ENCODE peak calls at places on chromosomes 5 and 9, in seven cellular contexts. One of them, this sample, is unnamed.
A peak's percentile ranks its signal among the peaks of the same experiment; 100 is the strongest.

GRCh38 chr9:135048046-135048757 is 39.3 kb upstream of the OLFM1 start:
- DNase-seq in NCI-H82: no peak
- DNase-seq in stimulated activated naive CD4-positive, alpha-beta T cell treated with Interleukin-2 at 50 U/mL for 16 hours: no peak
- DNase-seq in bronchial epithelial cell: no peak
- DNase-seq in HTR-8/SVneo: no peak
- DNase-seq in NCI-H1105: no peak
- DNase-seq in HS-27A: no peak
- DNase-seq in this sample: no peak

GRCh38 chr5:13478831-13479465 is 465.5 kb downstream of the DNAH5 start:
- DNase-seq in NCI-H82: peak; percentile 60
- DNase-seq in stimulated activated naive CD4-positive, alpha-beta T cell treated with Interleukin-2 at 50 U/mL for 16 hours: no peak
- DNase-seq in bronchial epithelial cell: peak; percentile 64
- DNase-seq in HTR-8/SVneo: peak; percentile 64
- DNase-seq in NCI-H1105: peak; percentile 57
- DNase-seq in HS-27A: peak; percentile 63
- DNase-seq in this sample: no peak

GRCh38 chr5:31492824-31493223 is 39.1 kb downstream of the DROSHA start:
- DNase-seq in NCI-H82: no peak
- DNase-seq in stimulated activated naive CD4-positive, alpha-beta T cell treated with Interleukin-2 at 50 U/mL for 16 hours: no peak
- DNase-seq in bronchial epithelial cell: peak; percentile 19
- DNase-seq in HTR-8/SVneo: no peak
- DNase-seq in NCI-H1105: no peak
- DNase-seq in HS-27A: no peak
- DNase-seq in this sample: no peak

GRCh38 chr5:37214550-37214949 is 34.6 kb downstream of the CPLANE1 start:
- DNase-seq in NCI-H82: no peak
- DNase-seq in stimulated activated naive CD4-positive, alpha-beta T cell treated with Interleukin-2 at 50 U/mL for 16 hours: no peak
- DNase-seq in bronchial epithelial cell: no peak
- DNase-seq in HTR-8/SVneo: no peak
- DNase-seq in NCI-H1105: no peak
- DNase-seq in HS-27A: no peak
- DNase-seq in this sample: no peak

GRCh38 chr5:153777681-153778080 is 261.0 kb downstream of the FAM114A2 start:
- DNase-seq in NCI-H82: no peak
- DNase-seq in stimulated activated naive CD4-positive, alpha-beta T cell treated with Interleukin-2 at 50 U/mL for 16 hours: no peak
- DNase-seq in bronchial epithelial cell: no peak
- DNase-seq in HTR-8/SVneo: no peak
- DNase-seq in NCI-H1105: no peak
- DNase-seq in HS-27A: no peak
- DNase-seq in this sample: no peak

GRCh38 chr9:136437839-136438547 is 1.7 kb downstream of the INPP5E start:
- DNase-seq in NCI-H82: no peak
- DNase-seq in stimulated activated naive CD4-positive, alpha-beta T cell treated with Interleukin-2 at 50 U/mL for 16 hours: no peak
- DNase-seq in bronchial epithelial cell: peak; percentile 11
- DNase-seq in HTR-8/SVneo: no peak
- DNase-seq in NCI-H1105: no peak
- DNase-seq in HS-27A: no peak
- DNase-seq in this sample: no peak

GRCh38 chr5:59185757-59186385 is 603.0 kb downstream of the RAB3C start:
- DNase-seq in NCI-H82: peak; percentile 6
- DNase-seq in stimulated activated naive CD4-positive, alpha-beta T cell treated with Interleukin-2 at 50 U/mL for 16 hours: no peak
- DNase-seq in bronchial epithelial cell: no peak
- DNase-seq in HTR-8/SVneo: no peak
- DNase-seq in NCI-H1105: no peak
- DNase-seq in HS-27A: no peak
- DNase-seq in this sample: no peak

GRCh38 chr5:31854625-31855526 is 215.9 kb downstream of the PDZD2 start:
- DNase-seq in NCI-H82: peak; percentile 96
- DNase-seq in stimulated activated naive CD4-positive, alpha-beta T cell treated with Interleukin-2 at 50 U/mL for 16 hours: no peak
- DNase-seq in bronchial epithelial cell: peak; percentile 34
- DNase-seq in HTR-8/SVneo: peak; percentile 84
- DNase-seq in NCI-H1105: peak; percentile 21
- DNase-seq in HS-27A: no peak
- DNase-seq in this sample: no peak

GRCh38 chr5:147901555-147901954 is 4.8 kb downstream of the C5orf46 start:
- DNase-seq in NCI-H82: no peak
- DNase-seq in stimulated activated naive CD4-positive, alpha-beta T cell treated with Interleukin-2 at 50 U/mL for 16 hours: no peak
- DNase-seq in bronchial epithelial cell: no peak
- DNase-seq in HTR-8/SVneo: no peak
- DNase-seq in NCI-H1105: no peak
- DNase-seq in HS-27A: peak; percentile 70
- DNase-seq in this sample: no peak

GRCh38 chr5:16773990-16774389 is 157.2 kb upstream of the RETREG1 start:
- DNase-seq in NCI-H82: peak; percentile 2
- DNase-seq in stimulated activated naive CD4-positive, alpha-beta T cell treated with Interleukin-2 at 50 U/mL for 16 hours: no peak
- DNase-seq in bronchial epithelial cell: no peak
- DNase-seq in HTR-8/SVneo: no peak
- DNase-seq in NCI-H1105: no peak
- DNase-seq in HS-27A: no peak
- DNase-seq in this sample: no peak

GRCh38 chr5:176784218-176785165 is 25.9 kb upstream of the UNC5A start:
- DNase-seq in NCI-H82: peak; percentile 95
- DNase-seq in stimulated activated naive CD4-positive, alpha-beta T cell treated with Interleukin-2 at 50 U/mL for 16 hours: no peak
- DNase-seq in bronchial epithelial cell: peak; percentile 94
- DNase-seq in HTR-8/SVneo: peak; percentile 91
- DNase-seq in NCI-H1105: no peak
- DNase-seq in HS-27A: peak; percentile 11
- DNase-seq in this sample: peak; percentile 90

GRCh38 chr9:124663046-124663961 is 107.8 kb downstream of the NR6A1 start:
- DNase-seq in NCI-H82: no peak
- DNase-seq in stimulated activated naive CD4-positive, alpha-beta T cell treated with Interleukin-2 at 50 U/mL for 16 hours: no peak
- DNase-seq in bronchial epithelial cell: no peak
- DNase-seq in HTR-8/SVneo: no peak
- DNase-seq in NCI-H1105: no peak
- DNase-seq in HS-27A: no peak
- DNase-seq in this sample: no peak

GRCh38 chr5:91556-92263 is at the start of gene PLEKHG4B:
- DNase-seq in NCI-H82: peak; percentile 15
- DNase-seq in stimulated activated naive CD4-positive, alpha-beta T cell treated with Interleukin-2 at 50 U/mL for 16 hours: no peak
- DNase-seq in bronchial epithelial cell: no peak
- DNase-seq in HTR-8/SVneo: peak; percentile 72
- DNase-seq in NCI-H1105: peak; percentile 96
- DNase-seq in HS-27A: no peak
- DNase-seq in this sample: no peak

GRCh38 chr5:143606043-143606752 is 202.7 kb upstream of the NR3C1 start:
- DNase-seq in NCI-H82: no peak
- DNase-seq in stimulated activated naive CD4-positive, alpha-beta T cell treated with Interleukin-2 at 50 U/mL for 16 hours: peak; percentile 19
- DNase-seq in bronchial epithelial cell: no peak
- DNase-seq in HTR-8/SVneo: no peak
- DNase-seq in NCI-H1105: no peak
- DNase-seq in HS-27A: no peak
- DNase-seq in this sample: no peak

GRCh38 chr9:93954436-93955355 is at the start of gene BARX1:
- DNase-seq in NCI-H82: no peak
- DNase-seq in stimulated activated naive CD4-positive, alpha-beta T cell treated with Interleukin-2 at 50 U/mL for 16 hours: no peak
- DNase-seq in bronchial epithelial cell: no peak
- DNase-seq in HTR-8/SVneo: no peak
- DNase-seq in NCI-H1105: no peak
- DNase-seq in HS-27A: no peak
- DNase-seq in this sample: no peak

GRCh38 chr5:150636391-150637244 is 3.8 kb upstream of the SYNPO start:
- DNase-seq in NCI-H82: no peak
- DNase-seq in stimulated activated naive CD4-positive, alpha-beta T cell treated with Interleukin-2 at 50 U/mL for 16 hours: no peak
- DNase-seq in bronchial epithelial cell: peak; percentile 77
- DNase-seq in HTR-8/SVneo: peak; percentile 57
- DNase-seq in NCI-H1105: no peak
- DNase-seq in HS-27A: no peak
- DNase-seq in this sample: peak; percentile 80

GRCh38 chr5:10797246-10797645 is 36.2 kb upstream of the DAP start:
- DNase-seq in NCI-H82: no peak
- DNase-seq in stimulated activated naive CD4-positive, alpha-beta T cell treated with Interleukin-2 at 50 U/mL for 16 hours: no peak
- DNase-seq in bronchial epithelial cell: peak; percentile 82
- DNase-seq in HTR-8/SVneo: no peak
- DNase-seq in NCI-H1105: no peak
- DNase-seq in HS-27A: no peak
- DNase-seq in this sample: no peak

GRCh38 chr5:146426305-146426704 is 20.8 kb upstream of the TCERG1 start:
- DNase-seq in NCI-H82: no peak
- DNase-seq in stimulated activated naive CD4-positive, alpha-beta T cell treated with Interleukin-2 at 50 U/mL for 16 hours: no peak
- DNase-seq in bronchial epithelial cell: no peak
- DNase-seq in HTR-8/SVneo: no peak
- DNase-seq in NCI-H1105: no peak
- DNase-seq in HS-27A: no peak
- DNase-seq in this sample: no peak

GRCh38 chr5:35656721-35657120 is 39.1 kb downstream of the SPEF2 start:
- DNase-seq in NCI-H82: no peak
- DNase-seq in stimulated activated naive CD4-positive, alpha-beta T cell treated with Interleukin-2 at 50 U/mL for 16 hours: no peak
- DNase-seq in bronchial epithelial cell: no peak
- DNase-seq in HTR-8/SVneo: no peak
- DNase-seq in NCI-H1105: no peak
- DNase-seq in HS-27A: peak; percentile 30
- DNase-seq in this sample: no peak

GRCh38 chr9:77595426-77596051 is 52.6 kb downstream of the GNA14 start:
- DNase-seq in NCI-H82: no peak
- DNase-seq in stimulated activated naive CD4-positive, alpha-beta T cell treated with Interleukin-2 at 50 U/mL for 16 hours: no peak
- DNase-seq in bronchial epithelial cell: no peak
- DNase-seq in HTR-8/SVneo: no peak
- DNase-seq in NCI-H1105: no peak
- DNase-seq in HS-27A: no peak
- DNase-seq in this sample: no peak

GRCh38 chr5:18105449-18105848 is 471.2 kb downstream of the TAF11L14 start:
- DNase-seq in NCI-H82: no peak
- DNase-seq in stimulated activated naive CD4-positive, alpha-beta T cell treated with Interleukin-2 at 50 U/mL for 16 hours: no peak
- DNase-seq in bronchial epithelial cell: peak; percentile 39
- DNase-seq in HTR-8/SVneo: no peak
- DNase-seq in NCI-H1105: no peak
- DNase-seq in HS-27A: no peak
- DNase-seq in this sample: no peak

GRCh38 chr5:14900661-14901461 is 29.3 kb upstream of the ANKH start:
- DNase-seq in NCI-H82: no peak
- DNase-seq in stimulated activated naive CD4-positive, alpha-beta T cell treated with Interleukin-2 at 50 U/mL for 16 hours: no peak
- DNase-seq in bronchial epithelial cell: peak; percentile 71
- DNase-seq in HTR-8/SVneo: no peak
- DNase-seq in NCI-H1105: no peak
- DNase-seq in HS-27A: no peak
- DNase-seq in this sample: peak; percentile 31

GRCh38 chr5:57435701-57436134 is 46.9 kb downstream of the ACTBL2 start:
- DNase-seq in NCI-H82: no peak
- DNase-seq in stimulated activated naive CD4-positive, alpha-beta T cell treated with Interleukin-2 at 50 U/mL for 16 hours: no peak
- DNase-seq in bronchial epithelial cell: peak; percentile 96
- DNase-seq in HTR-8/SVneo: peak; percentile 41
- DNase-seq in NCI-H1105: no peak
- DNase-seq in HS-27A: peak; percentile 71
- DNase-seq in this sample: peak; percentile 99

GRCh38 chr5:159342838-159343237 is 12.6 kb upstream of the IL12B start:
- DNase-seq in NCI-H82: no peak
- DNase-seq in stimulated activated naive CD4-positive, alpha-beta T cell treated with Interleukin-2 at 50 U/mL for 16 hours: no peak
- DNase-seq in bronchial epithelial cell: no peak
- DNase-seq in HTR-8/SVneo: no peak
- DNase-seq in NCI-H1105: no peak
- DNase-seq in HS-27A: no peak
- DNase-seq in this sample: no peak

GRCh38 chr9:89078860-89079259 is 87.6 kb downstream of the S1PR3 start:
- DNase-seq in NCI-H82: no peak
- DNase-seq in stimulated activated naive CD4-positive, alpha-beta T cell treated with Interleukin-2 at 50 U/mL for 16 hours: no peak
- DNase-seq in bronchial epithelial cell: peak; percentile 26
- DNase-seq in HTR-8/SVneo: no peak
- DNase-seq in NCI-H1105: no peak
- DNase-seq in HS-27A: no peak
- DNase-seq in this sample: no peak

GRCh38 chr5:158538506-158539074 is 561.1 kb downstream of the EBF1 start:
- DNase-seq in NCI-H82: no peak
- DNase-seq in stimulated activated naive CD4-positive, alpha-beta T cell treated with Interleukin-2 at 50 U/mL for 16 hours: no peak
- DNase-seq in bronchial epithelial cell: no peak
- DNase-seq in HTR-8/SVneo: no peak
- DNase-seq in NCI-H1105: no peak
- DNase-seq in HS-27A: no peak
- DNase-seq in this sample: no peak

GRCh38 chr5:142994242-142994641 is 224.1 kb downstream of the ARHGAP26 start:
- DNase-seq in NCI-H82: no peak
- DNase-seq in stimulated activated naive CD4-positive, alpha-beta T cell treated with Interleukin-2 at 50 U/mL for 16 hours: no peak
- DNase-seq in bronchial epithelial cell: no peak
- DNase-seq in HTR-8/SVneo: no peak
- DNase-seq in NCI-H1105: no peak
- DNase-seq in HS-27A: no peak
- DNase-seq in this sample: no peak

GRCh38 chr5:137695651-137696428 is 40.0 kb downstream of the KLHL3 start:
- DNase-seq in NCI-H82: no peak
- DNase-seq in stimulated activated naive CD4-positive, alpha-beta T cell treated with Interleukin-2 at 50 U/mL for 16 hours: no peak
- DNase-seq in bronchial epithelial cell: no peak
- DNase-seq in HTR-8/SVneo: no peak
- DNase-seq in NCI-H1105: no peak
- DNase-seq in HS-27A: no peak
- DNase-seq in this sample: no peak

GRCh38 chr9:128316421-128316820 is 5.8 kb downstream of the TRUB2 start:
- DNase-seq in NCI-H82: no peak
- DNase-seq in stimulated activated naive CD4-positive, alpha-beta T cell treated with Interleukin-2 at 50 U/mL for 16 hours: no peak
- DNase-seq in bronchial epithelial cell: no peak
- DNase-seq in HTR-8/SVneo: no peak
- DNase-seq in NCI-H1105: no peak
- DNase-seq in HS-27A: no peak
- DNase-seq in this sample: no peak

GRCh38 chr5:134411546-134412266 is at the start of gene CDKN2AIPNL:
- DNase-seq in NCI-H82: peak; percentile 89
- DNase-seq in stimulated activated naive CD4-positive, alpha-beta T cell treated with Interleukin-2 at 50 U/mL for 16 hours: peak; percentile 87
- DNase-seq in bronchial epithelial cell: peak; percentile 64
- DNase-seq in HTR-8/SVneo: peak; percentile 88
- DNase-seq in NCI-H1105: peak; percentile 63
- DNase-seq in HS-27A: peak; percentile 51
- DNase-seq in this sample: peak; percentile 65

GRCh38 chr9:3240651-3241268 is 285.0 kb downstream of the RFX3 start:
- DNase-seq in NCI-H82: peak; percentile 75
- DNase-seq in stimulated activated naive CD4-positive, alpha-beta T cell treated with Interleukin-2 at 50 U/mL for 16 hours: peak; percentile 47
- DNase-seq in bronchial epithelial cell: peak; percentile 60
- DNase-seq in HTR-8/SVneo: peak; percentile 46
- DNase-seq in NCI-H1105: peak; percentile 47
- DNase-seq in HS-27A: no peak
- DNase-seq in this sample: no peak

GRCh38 chr5:38613992-38614836 is 57.8 kb upstream of the LIFR start:
- DNase-seq in NCI-H82: no peak
- DNase-seq in stimulated activated naive CD4-positive, alpha-beta T cell treated with Interleukin-2 at 50 U/mL for 16 hours: no peak
- DNase-seq in bronchial epithelial cell: peak; percentile 42
- DNase-seq in HTR-8/SVneo: no peak
- DNase-seq in NCI-H1105: no peak
- DNase-seq in HS-27A: no peak
- DNase-seq in this sample: peak; percentile 83

GRCh38 chr5:55141945-55142690 is 17.9 kb upstream of the GPX8 start:
- DNase-seq in NCI-H82: no peak
- DNase-seq in stimulated activated naive CD4-positive, alpha-beta T cell treated with Interleukin-2 at 50 U/mL for 16 hours: no peak
- DNase-seq in bronchial epithelial cell: no peak
- DNase-seq in HTR-8/SVneo: no peak
- DNase-seq in NCI-H1105: no peak
- DNase-seq in HS-27A: no peak
- DNase-seq in this sample: no peak

GRCh38 chr9:114286146-114286679 is 36.7 kb upstream of the ORM1 start:
- DNase-seq in NCI-H82: no peak
- DNase-seq in stimulated activated naive CD4-positive, alpha-beta T cell treated with Interleukin-2 at 50 U/mL for 16 hours: no peak
- DNase-seq in bronchial epithelial cell: no peak
- DNase-seq in HTR-8/SVneo: no peak
- DNase-seq in NCI-H1105: no peak
- DNase-seq in HS-27A: no peak
- DNase-seq in this sample: no peak

GRCh38 chr5:14156611-14157493 is 13.7 kb downstream of the TRIO start:
- DNase-seq in NCI-H82: peak; percentile 26
- DNase-seq in stimulated activated naive CD4-positive, alpha-beta T cell treated with Interleukin-2 at 50 U/mL for 16 hours: no peak
- DNase-seq in bronchial epithelial cell: peak; percentile 98
- DNase-seq in HTR-8/SVneo: peak; percentile 93
- DNase-seq in NCI-H1105: no peak
- DNase-seq in HS-27A: peak; percentile 96
- DNase-seq in this sample: peak; percentile 99

GRCh38 chr5:107108111-107108510 is 562.6 kb downstream of the EFNA5 start:
- DNase-seq in NCI-H82: no peak
- DNase-seq in stimulated activated naive CD4-positive, alpha-beta T cell treated with Interleukin-2 at 50 U/mL for 16 hours: no peak
- DNase-seq in bronchial epithelial cell: no peak
- DNase-seq in HTR-8/SVneo: no peak
- DNase-seq in NCI-H1105: no peak
- DNase-seq in HS-27A: no peak
- DNase-seq in this sample: no peak